ENCODE peak calls at places on chromosomes 12 and 14, in four cellular contexts. A is HepG2, H is Panc1, X is HCT116. G is an unnamed sample.

GRCh38 chr12:107610030-107610859 is 75.4 kb upstream of the PWP1 start:
- DNase-seq in X (no peak), H (no peak), A (peak; percentile 12), G (peak; percentile 50)

GRCh38 chr12:112843272-112843671 is 51.7 kb downstream of the RPH3A start:
- DNase-seq in X (no peak), H (no peak), A (no peak), G (no peak)

GRCh38 chr14:101893759-101894158 is 70.6 kb upstream of the DYNC1H1 start:
- DNase-seq in A (no peak), H (no peak), X (no peak), G (no peak)

GRCh38 chr12:54232790-54233189 is 44.0 kb upstream of the SMUG1 start:
- DNase-seq in H (no peak), X (no peak), A (no peak), G (no peak)

GRCh38 chr12:28770329-28770728 is 378.7 kb upstream of the FAR2 start:
- DNase-seq in A (no peak), X (no peak), H (no peak), G (no peak)

GRCh38 chr14:74610866-74611671 is 968 bp downstream of the LTBP2 start:
- DNase-seq in H (no peak), A (no peak), X (no peak), G (no peak)

GRCh38 chr14:71597955-71598659 is 334.1 kb upstream of the RGS6 start:
- DNase-seq in H (no peak), X (no peak), A (no peak), G (no peak)

GRCh38 chr12:45737638-45738037 is 8.1 kb downstream of the ARID2 start:
- DNase-seq in H (no peak), A (no peak), X (no peak), G (no peak)

GRCh38 chr12:30928356-30929264 is 2.1 kb downstream of the TSPAN11 start:
- DNase-seq in H (no peak), X (no peak), A (no peak), G (no peak)

GRCh38 chr14:61147898-61148549 is 133.1 kb downstream of the TMEM30B start:
- DNase-seq in H (no peak), A (peak; percentile 57), X (peak; percentile 89), G (no peak)

GRCh38 chr12:13563743-13564125 is 367.2 kb downstream of the EMP1 start:
- DNase-seq in A (no peak), X (no peak), H (no peak), G (no peak)

GRCh38 chr12:42130670-42131402 is 13.8 kb downstream of the GXYLT1 start:
- DNase-seq in H (no peak), X (no peak), A (no peak), G (no peak)

GRCh38 chr12:28237423-28237822 is 47.2 kb downstream of the CCDC91 start:
- DNase-seq in H (no peak), X (no peak), A (peak; percentile 2), G (no peak)

GRCh38 chr12:22312336-22312735 is 22.2 kb downstream of the ST8SIA1 start:
- DNase-seq in X (no peak), H (no peak), A (peak; percentile 5), G (no peak)

GRCh38 chr12:9107542-9107873 is 8.2 kb downstream of the A2M start:
- DNase-seq in A (no peak), H (no peak), X (no peak), G (no peak)

GRCh38 chr14:24392327-24393098 is 6.3 kb upstream of the NYNRIN start:
- DNase-seq in H (no peak), A (no peak), X (peak; percentile 62), G (peak; percentile 39)

GRCh38 chr14:64763801-64764511 is 59.7 kb downstream of the PLEKHG3 start:
- DNase-seq in H (no peak), A (no peak), X (no peak), G (no peak)

GRCh38 chr12:27796093-27796492 is 16.1 kb upstream of the MANSC4 start:
- DNase-seq in A (no peak), H (no peak), X (no peak), G (no peak)

GRCh38 chr12:68587448-68587873 is 23.2 kb upstream of the RAP1B start:
- DNase-seq in X (no peak), H (no peak), A (no peak), G (no peak)

GRCh38 chr14:104271394-104271793 is 133.0 kb downstream of the KIF26A start:
- DNase-seq in A (no peak), X (no peak), H (no peak), G (no peak)

GRCh38 chr12:120902846-120903381 is 1.2 kb downstream of the SPPL3 start:
- DNase-seq in X (no peak), A (no peak), H (no peak), G (no peak)

GRCh38 chr12:117792471-117792870 is 176.3 kb downstream of the KSR2 start:
- DNase-seq in A (no peak), H (no peak), X (no peak), G (no peak)

GRCh38 chr14:64708148-64709004 is 4.2 kb downstream of the PLEKHG3 start:
- DNase-seq in H (no peak), A (no peak), X (no peak), G (no peak)

GRCh38 chr12:97425802-97426484 is 36.7 kb upstream of the RMST start:
- DNase-seq in H (no peak), X (no peak), A (no peak), G (no peak)

GRCh38 chr12:33588082-33588712 is 148.6 kb upstream of the SYT10 start:
- DNase-seq in A (no peak), H (no peak), X (no peak), G (peak; percentile 66)

GRCh38 chr12:46831335-46832083 is 5.7 kb upstream of the SLC38A4 start:
- DNase-seq in A (no peak), X (no peak), H (no peak), G (no peak)

GRCh38 chr14:60977848-60978247 is 3.0 kb downstream of the TRMT5 start:
- DNase-seq in X (no peak), A (no peak), H (no peak), G (no peak)

GRCh38 chr14:23641915-23642588 is 5.9 kb downstream of the DHRS2 start:
- DNase-seq in X (no peak), H (no peak), A (peak; percentile 59), G (no peak)

GRCh38 chr14:67562025-67562775 is 29.1 kb downstream of the PLEKHH1 start:
- DNase-seq in A (no peak), H (no peak), X (no peak), G (no peak)
- TF ChIP-seq TCF7L2 in A (no peak), H (no peak), X (no peak), G (no peak)

GRCh38 chr14:49607583-49607982 is 8.8 kb downstream of the LRR1 start:
- DNase-seq in X (no peak), A (no peak), H (no peak), G (no peak)

GRCh38 chr14:49617846-49618519 is 2.4 kb downstream of the RPL36AL start:
- DNase-seq in X (no peak), A (no peak), H (no peak), G (no peak)

GRCh38 chr14:49615776-49616175 is 4.7 kb downstream of the RPL36AL start:
- DNase-seq in X (no peak), A (no peak), H (no peak), G (no peak)

GRCh38 chr14:49612671-49613070 is 7.8 kb downstream of the RPL36AL start:
- DNase-seq in A (no peak), X (no peak), H (no peak), G (no peak)

DNA sequence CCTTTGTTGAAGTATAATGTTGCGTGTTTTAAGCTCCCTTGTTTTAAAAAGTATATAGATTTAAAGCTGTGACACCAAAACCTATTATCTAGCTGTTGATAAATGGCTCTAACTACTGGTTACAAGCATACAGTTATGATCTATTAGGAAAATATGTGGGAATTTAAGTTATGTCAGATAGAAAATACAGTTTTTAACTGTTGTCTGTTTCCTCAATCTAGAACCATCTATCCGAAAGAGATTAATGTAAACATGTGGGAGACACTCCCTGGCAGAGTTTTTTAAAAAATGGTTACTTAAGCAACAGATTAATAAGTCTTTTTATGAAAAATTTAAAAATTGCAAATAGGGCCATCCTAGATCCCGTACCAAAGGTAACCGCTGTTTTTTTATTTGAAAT is 8.2 kb downstream of the RPL36AL start:
- DNase-seq in X (no peak), H (no peak), A (no peak), G (no peak)
- TF ChIP-seq TCF7L2 in X (no peak), H (no peak), A (no peak), G (no peak)

GRCh38 chr12:32134144-32134888 is 27.7 kb downstream of the BICD1 start:
- DNase-seq in H (no peak), A (no peak), X (no peak), G (no peak)
- TF ChIP-seq TCF7L2 in H (no peak), A (no peak), X (no peak), G (no peak)

GRCh38 chr12:18306311-18306710 is 45.0 kb downstream of the PIK3C2G start:
- DNase-seq in X (no peak), H (no peak), A (no peak), G (no peak)
- TF ChIP-seq TCF7L2 in X (no peak), H (no peak), A (no peak), G (no peak)

DNA sequence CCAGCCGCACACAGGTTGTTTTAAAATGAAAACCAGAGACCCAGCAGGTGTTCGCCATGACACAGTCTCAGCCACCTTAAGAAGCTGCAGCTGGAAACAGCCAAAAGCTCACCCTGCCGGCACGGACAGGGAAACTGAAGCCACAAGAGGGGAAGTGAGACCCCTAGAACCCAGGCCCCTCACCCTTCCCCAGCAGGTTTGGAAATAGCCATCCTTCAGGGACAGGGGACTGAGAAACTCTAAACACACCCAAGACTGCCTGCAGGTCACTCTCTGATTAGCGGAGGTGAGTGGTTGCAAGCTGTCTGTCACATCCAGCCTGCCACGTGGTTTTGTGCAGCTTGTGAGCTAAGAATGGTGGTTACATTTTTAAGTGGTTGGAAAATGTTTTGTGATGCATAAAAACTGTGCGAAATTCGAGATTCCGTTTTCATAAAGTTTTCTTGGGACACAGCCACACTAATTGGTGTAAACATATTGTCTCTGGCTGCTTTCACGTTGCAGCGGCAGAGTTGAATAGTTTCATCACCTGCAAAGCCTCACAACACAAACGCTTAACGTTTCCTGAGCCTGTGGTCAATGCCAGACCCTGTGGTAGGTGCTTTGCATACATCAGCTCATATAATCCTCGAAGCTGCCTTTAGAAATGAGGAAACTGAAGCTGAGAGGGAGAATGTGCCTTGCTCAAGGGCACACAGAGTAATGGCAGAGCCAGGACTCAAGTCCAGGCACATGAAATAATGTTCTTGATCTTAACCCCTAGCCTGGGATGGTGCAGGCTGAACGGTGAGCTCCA is 1.7 kb upstream of the SELPLG start:
- DNase-seq in H (no peak), A (no peak), X (no peak), G (no peak)
- TF ChIP-seq TCF7L2 in H (no peak), A (no peak), X (no peak), G (no peak)

G was measured in K562.